ENCODE peak calls at places on chromosomes 12 and 14, in nine cellular contexts. O is stimulated activated CD4-positive, alpha-beta T cell treated with anti-CD3 and anti-CD28 coated beads, Interleukin-2, amount 100 ng/mL, for 24 hours; L is heart left ventricle; G is AG08395; Y is AG09309; D is activated CD4-positive, alpha-beta T cell treated with anti-CD3 and anti-CD28 coated beads, Interleukin-2, amount 50 U/mL, for 1 hour; I is HFF-Myc; Z is globus pallidus; K is posterior vena cava. S is an unnamed sample.

GRCh38 chr14:99252443-99252939 is 19.5 kb downstream of the BCL11B start:
- DNase-seq in O (no peak), L (no peak), G (no peak), Y (no peak), D (no peak), I (no peak), Z (no peak), K (no peak), S (no peak)

GRCh38 chr12:120466560-120467315 is 2.8 kb downstream of the SRSF9 start:
- DNase-seq in O (peak), L (no peak), G (no peak), Y (no peak), D (peak), I (no peak), Z (no peak), K (no peak), S (peak)

GRCh38 chr12:100951756-100952155 is 157.2 kb downstream of the ANO4 start:
- DNase-seq in O (no peak), L (no peak), G (no peak), Y (no peak), D (no peak), I (no peak), Z (no peak), K (no peak), S (no peak)

GRCh38 chr12:22276846-22277245 is 57.7 kb downstream of the ST8SIA1 start:
- DNase-seq in O (no peak), L (no peak), G (no peak), Y (no peak), D (no peak), I (no peak), Z (no peak), K (no peak), S (no peak)

GRCh38 chr14:92644166-92644565 is 104.3 kb downstream of the LGMN start:
- DNase-seq in O (no peak), L (no peak), G (peak), Y (no peak), D (no peak), I (no peak), Z (no peak), K (peak), S (no peak)

GRCh38 chr14:61284001-61284400 is 2.9 kb upstream of the TMEM30B start:
- DNase-seq in O (no peak), L (no peak), G (no peak), Y (no peak), D (no peak), I (no peak), Z (no peak), K (no peak), S (no peak)

GRCh38 chr12:124762791-124763593 is 100.7 kb downstream of the SCARB1 start:
- DNase-seq in O (peak), L (no peak), G (no peak), Y (no peak), D (no peak), I (no peak), Z (no peak), K (no peak), S (no peak)

GRCh38 chr12:6093764-6094163 is 30.7 kb downstream of the VWF start:
- DNase-seq in O (no peak), L (no peak), G (no peak), Y (no peak), D (no peak), I (no peak), Z (no peak), K (peak), S (peak)

GRCh38 chr14:61188936-61189808 is 92.0 kb downstream of the TMEM30B start:
- DNase-seq in O (peak), L (peak), G (peak), Y (no peak), D (peak), I (no peak), Z (no peak), K (peak), S (peak)

GRCh38 chr14:103402700-103403099 is 17.5 kb downstream of the MARK3 start:
- DNase-seq in O (no peak), L (peak), G (no peak), Y (no peak), D (no peak), I (no peak), Z (no peak), K (no peak), S (no peak)

GRCh38 chr12:67545298-67545697 is 103.2 kb upstream of the DYRK2 start:
- DNase-seq in O (no peak), L (no peak), G (peak), Y (no peak), D (no peak), I (no peak), Z (no peak), K (no peak), S (no peak)

GRCh38 chr14:86532219-86532618 is 1002.3 kb downstream of the FLRT2 start:
- DNase-seq in O (no peak), L (no peak), G (no peak), Y (no peak), D (no peak), I (no peak), Z (no peak), K (no peak), S (no peak)

GRCh38 chr12:116650062-116650461 is 87.8 kb downstream of the SPRING1 start:
- DNase-seq in O (no peak), L (no peak), G (no peak), Y (no peak), D (no peak), I (no peak), Z (no peak), K (no peak), S (no peak)